ENCODE peak calls at places on chromosomes 16 and 17, in nine cellular contexts. One of them, this sample, is unnamed.

GRCh38 chr17:29862951-29863350 is 67.1 kb downstream of the SSH2 start:
- DNase-seq in NCI-H510A treated with DMSO at 0.1 percent for 48 hours: no peak
- DNase-seq in progenitor cell of endocrine pancreas: no peak
- DNase-seq in HS-27A: no peak
- DNase-seq in CD4-positive, CD25-positive, alpha-beta regulatory T cell: no peak
- DNase-seq in NCI-H460: no peak
- DNase-seq in EH: no peak
- DNase-seq in ureter: no peak
- DNase-seq in mesendoderm: no peak
- DNase-seq in this sample: no peak

GRCh38 chr17:5437721-5438317 is 1.1 kb downstream of the C1QBP start:
- DNase-seq in NCI-H510A treated with DMSO at 0.1 percent for 48 hours: no peak
- DNase-seq in NCI-H460: no peak
- DNase-seq in ureter: no peak
- DNase-seq in progenitor cell of endocrine pancreas: no peak
- DNase-seq in HS-27A: no peak
- DNase-seq in EH: peak; percentile 83
- DNase-seq in CD4-positive, CD25-positive, alpha-beta regulatory T cell: peak; percentile 24
- DNase-seq in mesendoderm: no peak
- DNase-seq in this sample: no peak

GRCh38 chr17:54901230-54901847 is 687 bp downstream of the TOM1L1 start:
- DNase-seq in CD4-positive, CD25-positive, alpha-beta regulatory T cell: no peak
- DNase-seq in NCI-H460: peak; percentile 89
- DNase-seq in EH: peak; percentile 64
- DNase-seq in progenitor cell of endocrine pancreas: no peak
- DNase-seq in ureter: no peak
- DNase-seq in NCI-H510A treated with DMSO at 0.1 percent for 48 hours: peak; percentile 67
- DNase-seq in HS-27A: peak; percentile 51
- DNase-seq in mesendoderm: peak; percentile 39
- DNase-seq in this sample: no peak

GRCh38 chr17:49832840-49833599 is 14.8 kb downstream of the TAC4 start:
- DNase-seq in CD4-positive, CD25-positive, alpha-beta regulatory T cell: no peak
- DNase-seq in EH: no peak
- DNase-seq in NCI-H510A treated with DMSO at 0.1 percent for 48 hours: no peak
- DNase-seq in progenitor cell of endocrine pancreas: no peak
- DNase-seq in HS-27A: no peak
- DNase-seq in mesendoderm: peak; percentile 27
- DNase-seq in NCI-H460: no peak
- DNase-seq in ureter: no peak
- DNase-seq in this sample: no peak

GRCh38 chr17:58166682-58167081 is at the start of gene OR4D2:
- DNase-seq in EH: no peak
- DNase-seq in NCI-H460: no peak
- DNase-seq in CD4-positive, CD25-positive, alpha-beta regulatory T cell: no peak
- DNase-seq in progenitor cell of endocrine pancreas: no peak
- DNase-seq in mesendoderm: no peak
- DNase-seq in ureter: no peak
- DNase-seq in NCI-H510A treated with DMSO at 0.1 percent for 48 hours: no peak
- DNase-seq in HS-27A: no peak
- DNase-seq in this sample: no peak

GRCh38 chr16:89023621-89024511 is 46.9 kb upstream of the CBFA2T3 start:
- DNase-seq in NCI-H460: no peak
- DNase-seq in mesendoderm: no peak
- DNase-seq in HS-27A: no peak
- DNase-seq in NCI-H510A treated with DMSO at 0.1 percent for 48 hours: no peak
- DNase-seq in CD4-positive, CD25-positive, alpha-beta regulatory T cell: no peak
- DNase-seq in EH: no peak
- DNase-seq in progenitor cell of endocrine pancreas: no peak
- DNase-seq in ureter: no peak
- DNase-seq in this sample: no peak

GRCh38 chr16:27572711-27573110 is 22.8 kb downstream of the KATNIP start:
- DNase-seq in mesendoderm: no peak
- DNase-seq in HS-27A: no peak
- DNase-seq in CD4-positive, CD25-positive, alpha-beta regulatory T cell: no peak
- DNase-seq in progenitor cell of endocrine pancreas: no peak
- DNase-seq in EH: no peak
- DNase-seq in NCI-H460: no peak
- DNase-seq in NCI-H510A treated with DMSO at 0.1 percent for 48 hours: no peak
- DNase-seq in ureter: no peak
- DNase-seq in this sample: no peak

GRCh38 chr16:4293822-4294457 is 21.1 kb upstream of the TFAP4 start:
- DNase-seq in progenitor cell of endocrine pancreas: peak; percentile 37
- DNase-seq in HS-27A: no peak
- DNase-seq in ureter: peak; percentile 66
- DNase-seq in NCI-H460: no peak
- DNase-seq in mesendoderm: peak; percentile 95
- DNase-seq in EH: peak; percentile 86
- DNase-seq in CD4-positive, CD25-positive, alpha-beta regulatory T cell: no peak
- DNase-seq in NCI-H510A treated with DMSO at 0.1 percent for 48 hours: peak; percentile 73
- DNase-seq in this sample: peak; percentile 91

GRCh38 chr17:81821603-81822311 is 11.3 kb downstream of the MCRIP1 start:
- DNase-seq in CD4-positive, CD25-positive, alpha-beta regulatory T cell: peak; percentile 72
- DNase-seq in EH: peak; percentile 63
- DNase-seq in mesendoderm: peak; percentile 64
- DNase-seq in NCI-H460: peak; percentile 73
- DNase-seq in HS-27A: no peak
- DNase-seq in progenitor cell of endocrine pancreas: no peak
- DNase-seq in ureter: peak; percentile 87
- DNase-seq in NCI-H510A treated with DMSO at 0.1 percent for 48 hours: peak; percentile 72
- DNase-seq in this sample: peak; percentile 58

GRCh38 chr16:57574646-57575467 is 32.4 kb downstream of the ADGRG5 start:
- DNase-seq in ureter: no peak
- DNase-seq in mesendoderm: no peak
- DNase-seq in NCI-H460: no peak
- DNase-seq in HS-27A: no peak
- DNase-seq in NCI-H510A treated with DMSO at 0.1 percent for 48 hours: no peak
- DNase-seq in progenitor cell of endocrine pancreas: no peak
- DNase-seq in EH: no peak
- DNase-seq in CD4-positive, CD25-positive, alpha-beta regulatory T cell: no peak
- DNase-seq in this sample: no peak

GRCh38 chr17:81923302-81924260 is 4.0 kb downstream of the MAFG start:
- DNase-seq in NCI-H510A treated with DMSO at 0.1 percent for 48 hours: no peak
- DNase-seq in CD4-positive, CD25-positive, alpha-beta regulatory T cell: no peak
- DNase-seq in EH: peak; percentile 81
- DNase-seq in ureter: peak; percentile 77
- DNase-seq in NCI-H460: peak; percentile 69
- DNase-seq in HS-27A: no peak
- DNase-seq in progenitor cell of endocrine pancreas: peak; percentile 52
- DNase-seq in mesendoderm: peak; percentile 97
- DNase-seq in this sample: peak; percentile 87

GRCh38 chr17:78325076-78325712 is 34.7 kb downstream of the SOCS3 start:
- DNase-seq in EH: peak; percentile 89
- DNase-seq in mesendoderm: peak; percentile 62
- DNase-seq in HS-27A: no peak
- DNase-seq in NCI-H460: peak; percentile 44
- DNase-seq in NCI-H510A treated with DMSO at 0.1 percent for 48 hours: no peak
- DNase-seq in ureter: peak; percentile 72
- DNase-seq in progenitor cell of endocrine pancreas: no peak
- DNase-seq in CD4-positive, CD25-positive, alpha-beta regulatory T cell: no peak
- DNase-seq in this sample: no peak

GRCh38 chr16:22073350-22073749 is 19.0 kb upstream of the VWA3A start:
- DNase-seq in ureter: no peak
- DNase-seq in progenitor cell of endocrine pancreas: no peak
- DNase-seq in NCI-H510A treated with DMSO at 0.1 percent for 48 hours: no peak
- DNase-seq in EH: no peak
- DNase-seq in NCI-H460: no peak
- DNase-seq in CD4-positive, CD25-positive, alpha-beta regulatory T cell: no peak
- DNase-seq in HS-27A: no peak
- DNase-seq in mesendoderm: no peak
- DNase-seq in this sample: no peak

GRCh38 chr16:88432753-88433152 is 20.3 kb upstream of the ZFPM1 start:
- DNase-seq in mesendoderm: no peak
- DNase-seq in NCI-H510A treated with DMSO at 0.1 percent for 48 hours: no peak
- DNase-seq in HS-27A: no peak
- DNase-seq in NCI-H460: no peak
- DNase-seq in CD4-positive, CD25-positive, alpha-beta regulatory T cell: no peak
- DNase-seq in EH: no peak
- DNase-seq in progenitor cell of endocrine pancreas: no peak
- DNase-seq in ureter: no peak
- DNase-seq in this sample: no peak

GRCh38 chr17:38978180-38978579 is 11.0 kb upstream of the FBXO47 start:
- DNase-seq in mesendoderm: no peak
- DNase-seq in ureter: no peak
- DNase-seq in NCI-H460: no peak
- DNase-seq in progenitor cell of endocrine pancreas: no peak
- DNase-seq in HS-27A: no peak
- DNase-seq in NCI-H510A treated with DMSO at 0.1 percent for 48 hours: no peak
- DNase-seq in EH: no peak
- DNase-seq in CD4-positive, CD25-positive, alpha-beta regulatory T cell: no peak
- DNase-seq in this sample: no peak

GRCh38 chr17:77742579-77742978 is 215.9 kb upstream of the TNRC6C start:
- DNase-seq in NCI-H460: no peak
- DNase-seq in ureter: peak; percentile 29
- DNase-seq in progenitor cell of endocrine pancreas: no peak
- DNase-seq in mesendoderm: peak; percentile 35
- DNase-seq in NCI-H510A treated with DMSO at 0.1 percent for 48 hours: no peak
- DNase-seq in CD4-positive, CD25-positive, alpha-beta regulatory T cell: no peak
- DNase-seq in HS-27A: no peak
- DNase-seq in EH: no peak
- DNase-seq in this sample: no peak

GRCh38 chr17:64787255-64787920 is 125.3 kb upstream of the SMURF2 start:
- DNase-seq in HS-27A: no peak
- DNase-seq in progenitor cell of endocrine pancreas: no peak
- DNase-seq in mesendoderm: no peak
- DNase-seq in EH: no peak
- DNase-seq in NCI-H460: no peak
- DNase-seq in NCI-H510A treated with DMSO at 0.1 percent for 48 hours: no peak
- DNase-seq in ureter: no peak
- DNase-seq in CD4-positive, CD25-positive, alpha-beta regulatory T cell: no peak
- DNase-seq in this sample: no peak

GRCh38 chr17:77808663-77809425 is 149.7 kb upstream of the TNRC6C start:
- DNase-seq in progenitor cell of endocrine pancreas: no peak
- DNase-seq in mesendoderm: no peak
- DNase-seq in CD4-positive, CD25-positive, alpha-beta regulatory T cell: no peak
- DNase-seq in NCI-H510A treated with DMSO at 0.1 percent for 48 hours: no peak
- DNase-seq in NCI-H460: no peak
- DNase-seq in ureter: no peak
- DNase-seq in EH: no peak
- DNase-seq in HS-27A: no peak
- DNase-seq in this sample: no peak

GRCh38 chr17:21164226-21165019 is 37.7 kb downstream of the DHRS7B start:
- DNase-seq in HS-27A: no peak
- DNase-seq in progenitor cell of endocrine pancreas: no peak
- DNase-seq in NCI-H510A treated with DMSO at 0.1 percent for 48 hours: no peak
- DNase-seq in NCI-H460: no peak
- DNase-seq in ureter: no peak
- DNase-seq in CD4-positive, CD25-positive, alpha-beta regulatory T cell: no peak
- DNase-seq in EH: peak; percentile 16
- DNase-seq in mesendoderm: no peak
- DNase-seq in this sample: no peak

GRCh38 chr17:64459284-64459747 is 10.4 kb downstream of the MILR1 start:
- DNase-seq in NCI-H510A treated with DMSO at 0.1 percent for 48 hours: no peak
- DNase-seq in progenitor cell of endocrine pancreas: no peak
- DNase-seq in NCI-H460: no peak
- DNase-seq in EH: peak; percentile 60
- DNase-seq in mesendoderm: no peak
- DNase-seq in HS-27A: peak; percentile 40
- DNase-seq in ureter: no peak
- DNase-seq in CD4-positive, CD25-positive, alpha-beta regulatory T cell: no peak
- DNase-seq in this sample: peak; percentile 32

GRCh38 chr17:64406321-64407200 is 15.9 kb upstream of the PECAM1 start:
- DNase-seq in NCI-H460: no peak
- DNase-seq in NCI-H510A treated with DMSO at 0.1 percent for 48 hours: no peak
- DNase-seq in CD4-positive, CD25-positive, alpha-beta regulatory T cell: peak; percentile 29
- DNase-seq in HS-27A: no peak
- DNase-seq in mesendoderm: peak; percentile 65
- DNase-seq in progenitor cell of endocrine pancreas: no peak
- DNase-seq in ureter: no peak
- DNase-seq in EH: peak; percentile 31
- DNase-seq in this sample: peak; percentile 44

GRCh38 chr17:42779942-42780815 is at the start of gene WNK4:
- DNase-seq in NCI-H460: no peak
- DNase-seq in ureter: no peak
- DNase-seq in CD4-positive, CD25-positive, alpha-beta regulatory T cell: no peak
- DNase-seq in HS-27A: no peak
- DNase-seq in NCI-H510A treated with DMSO at 0.1 percent for 48 hours: no peak
- DNase-seq in progenitor cell of endocrine pancreas: no peak
- DNase-seq in mesendoderm: peak; percentile 61
- DNase-seq in EH: peak; percentile 67
- DNase-seq in this sample: peak; percentile 53

GRCh38 chr17:41910701-41911391 is 7.9 kb downstream of the ACLY start:
- DNase-seq in EH: peak; percentile 99
- DNase-seq in HS-27A: peak; percentile 66
- DNase-seq in mesendoderm: no peak
- DNase-seq in CD4-positive, CD25-positive, alpha-beta regulatory T cell: no peak
- DNase-seq in ureter: no peak
- DNase-seq in NCI-H460: no peak
- DNase-seq in progenitor cell of endocrine pancreas: no peak
- DNase-seq in NCI-H510A treated with DMSO at 0.1 percent for 48 hours: no peak
- DNase-seq in this sample: peak; percentile 90

GRCh38 chr17:8692916-8693315 is 51.7 kb downstream of the CCDC42 start:
- DNase-seq in mesendoderm: no peak
- DNase-seq in progenitor cell of endocrine pancreas: no peak
- DNase-seq in NCI-H460: no peak
- DNase-seq in NCI-H510A treated with DMSO at 0.1 percent for 48 hours: no peak
- DNase-seq in EH: no peak
- DNase-seq in HS-27A: no peak
- DNase-seq in ureter: no peak
- DNase-seq in CD4-positive, CD25-positive, alpha-beta regulatory T cell: no peak
- DNase-seq in this sample: no peak

GRCh38 chr17:50043290-50044148 is 12.4 kb upstream of the ITGA3 start:
- DNase-seq in HS-27A: no peak
- DNase-seq in progenitor cell of endocrine pancreas: no peak
- DNase-seq in mesendoderm: no peak
- DNase-seq in NCI-H510A treated with DMSO at 0.1 percent for 48 hours: no peak
- DNase-seq in NCI-H460: no peak
- DNase-seq in CD4-positive, CD25-positive, alpha-beta regulatory T cell: no peak
- DNase-seq in ureter: no peak
- DNase-seq in EH: peak; percentile 64
- DNase-seq in this sample: no peak

GRCh38 chr17:17420561-17421269 is 56.1 kb upstream of the MED9 start:
- DNase-seq in progenitor cell of endocrine pancreas: no peak
- DNase-seq in EH: no peak
- DNase-seq in CD4-positive, CD25-positive, alpha-beta regulatory T cell: no peak
- DNase-seq in NCI-H460: no peak
- DNase-seq in mesendoderm: no peak
- DNase-seq in NCI-H510A treated with DMSO at 0.1 percent for 48 hours: no peak
- DNase-seq in ureter: no peak
- DNase-seq in HS-27A: no peak
- DNase-seq in this sample: peak; percentile 98

GRCh38 chr17:82065638-82066303 is at the start of gene DUS1L:
- DNase-seq in mesendoderm: peak; percentile 50
- DNase-seq in HS-27A: no peak
- DNase-seq in ureter: no peak
- DNase-seq in CD4-positive, CD25-positive, alpha-beta regulatory T cell: peak; percentile 83
- DNase-seq in NCI-H510A treated with DMSO at 0.1 percent for 48 hours: peak; percentile 10
- DNase-seq in NCI-H460: peak; percentile 31
- DNase-seq in EH: peak; percentile 48
- DNase-seq in progenitor cell of endocrine pancreas: peak; percentile 40
- DNase-seq in this sample: peak; percentile 72

GRCh38 chr17:37752482-37752881 is 7.6 kb upstream of the HNF1B start:
- DNase-seq in NCI-H460: no peak
- DNase-seq in NCI-H510A treated with DMSO at 0.1 percent for 48 hours: no peak
- DNase-seq in HS-27A: peak; percentile 7
- DNase-seq in mesendoderm: no peak
- DNase-seq in progenitor cell of endocrine pancreas: no peak
- DNase-seq in EH: peak; percentile 96
- DNase-seq in ureter: no peak
- DNase-seq in CD4-positive, CD25-positive, alpha-beta regulatory T cell: no peak
- DNase-seq in this sample: no peak

GRCh38 chr16:57695378-57696054 is 910 bp downstream of the DRC7 start:
- DNase-seq in progenitor cell of endocrine pancreas: no peak
- DNase-seq in NCI-H460: no peak
- DNase-seq in mesendoderm: no peak
- DNase-seq in EH: no peak
- DNase-seq in ureter: no peak
- DNase-seq in CD4-positive, CD25-positive, alpha-beta regulatory T cell: no peak
- DNase-seq in NCI-H510A treated with DMSO at 0.1 percent for 48 hours: no peak
- DNase-seq in HS-27A: no peak
- DNase-seq in this sample: no peak

GRCh38 chr17:29059281-29059680 is 16.3 kb downstream of the PIPOX start:
- DNase-seq in EH: peak; percentile 43
- DNase-seq in progenitor cell of endocrine pancreas: no peak
- DNase-seq in CD4-positive, CD25-positive, alpha-beta regulatory T cell: no peak
- DNase-seq in NCI-H460: no peak
- DNase-seq in HS-27A: no peak
- DNase-seq in mesendoderm: no peak
- DNase-seq in NCI-H510A treated with DMSO at 0.1 percent for 48 hours: peak; percentile 26
- DNase-seq in ureter: no peak
- DNase-seq in this sample: no peak

GRCh38 chr17:76384987-76385891 is 830 bp downstream of the SPHK1 start:
- DNase-seq in ureter: no peak
- DNase-seq in EH: peak; percentile 81
- DNase-seq in progenitor cell of endocrine pancreas: no peak
- DNase-seq in NCI-H460: peak; percentile 34
- DNase-seq in CD4-positive, CD25-positive, alpha-beta regulatory T cell: peak; percentile 24
- DNase-seq in NCI-H510A treated with DMSO at 0.1 percent for 48 hours: no peak
- DNase-seq in mesendoderm: peak; percentile 45
- DNase-seq in HS-27A: peak; percentile 26
- DNase-seq in this sample: peak; percentile 66

This sample was measured in cardiac muscle cell.